ENCODE peak calls at places on chromosomes 2 and 18, in ten cellular contexts. F is IMR-90; H is mesenchymal stem cell; S is osteoblast; X is GM12878; E is transverse colon; T is lower lobe of right lung; N is tibial artery; J is small intestine; K is CD8-positive, alpha-beta T cell. B is an unnamed sample. For H3K27me3 and H3K36me3, the result is how much of the 10 kb centered on the place peaks cover.

GRCh38 chr2:160062283-160063005 is at the start of gene PLA2R1:
- DNase-seq in T (peak), H (peak), K (no peak), E (peak), F (peak), N (peak), S (peak), X (no peak), J (peak), B (no peak)

GRCh38 chr18:3213231-3214059 is 6.3 kb downstream of the MYOM1 start:
- DNase-seq in J (peak), F (no peak), X (no peak), E (no peak), N (no peak), K (no peak), T (no peak), H (peak), S (no peak), B (peak)

GRCh38 chr2:236343400-236344161 is 79.4 kb upstream of the ASB18 start:
- DNase-seq in F (peak), K (no peak), X (peak), N (no peak), T (no peak), J (peak), E (peak), H (peak), S (peak), B (peak)

GRCh38 chr2:61149074-61149473 is 12.9 kb upstream of the C2orf74 start:
- DNase-seq in T (no peak), H (no peak), E (no peak), X (no peak), F (no peak), N (no peak), S (no peak), J (no peak), K (no peak), B (no peak)

GRCh38 chr18:9091066-9091476 is 11.4 kb upstream of the NDUFV2 start:
- DNase-seq in F (no peak), K (no peak), J (no peak), T (no peak), X (no peak), E (no peak), H (no peak), N (no peak), S (no peak), B (no peak)

GRCh38 chr2:105371156-105371555 is 27.7 kb downstream of the FHL2 start:
- DNase-seq in X (no peak), T (no peak), H (no peak), J (no peak), E (no peak), S (no peak), N (no peak), F (no peak), K (no peak), B (no peak)

GRCh38 chr2:28716265-28716865 is 35.3 kb upstream of the PPP1CB start:
- DNase-seq in J (peak), S (peak), X (peak), N (peak), H (peak), K (no peak), F (peak), T (no peak), E (peak), B (peak)

GRCh38 chr2:196453613-196454047 is 185.9 kb upstream of the CCDC150 start:
- DNase-seq in E (peak), S (peak), J (peak), N (no peak), K (no peak), T (no peak), F (peak), H (peak), X (peak), B (peak)

GRCh38 chr2:239629936-239630617 is 229.3 kb upstream of the HDAC4 start:
- DNase-seq in H (no peak), X (no peak), E (no peak), N (no peak), K (no peak), T (no peak), F (no peak), S (no peak), J (no peak), B (no peak)

GRCh38 chr2:239626971-239627598 is 226.3 kb upstream of the HDAC4 start:
- DNase-seq in H (no peak), T (no peak), E (no peak), K (no peak), S (no peak), F (no peak), J (no peak), X (no peak), N (no peak), B (no peak)

GRCh38 chr2:239634769-239635168 is 233.9 kb upstream of the HDAC4 start:
- DNase-seq in S (no peak), X (no peak), N (no peak), K (no peak), J (no peak), E (no peak), F (no peak), H (no peak), T (no peak), B (no peak)

GRCh38 chr2:239625913-239626734 is 225.3 kb upstream of the HDAC4 start:
- DNase-seq in E (no peak), K (no peak), S (no peak), J (no peak), X (no peak), H (no peak), F (no peak), T (no peak), N (no peak), B (no peak)

GRCh38 chr2:239630618-239631286 is 229.9 kb upstream of the HDAC4 start:
- DNase-seq in E (no peak), T (no peak), H (no peak), X (no peak), F (peak), S (peak), N (no peak), J (no peak), K (no peak), B (peak)
- H3K27ac ChIP-seq in E (no peak), T (no peak), H (no peak), X (no peak), F (no peak), S (no peak), N (no peak), J (no peak), K (no peak), B (no peak)

DNA sequence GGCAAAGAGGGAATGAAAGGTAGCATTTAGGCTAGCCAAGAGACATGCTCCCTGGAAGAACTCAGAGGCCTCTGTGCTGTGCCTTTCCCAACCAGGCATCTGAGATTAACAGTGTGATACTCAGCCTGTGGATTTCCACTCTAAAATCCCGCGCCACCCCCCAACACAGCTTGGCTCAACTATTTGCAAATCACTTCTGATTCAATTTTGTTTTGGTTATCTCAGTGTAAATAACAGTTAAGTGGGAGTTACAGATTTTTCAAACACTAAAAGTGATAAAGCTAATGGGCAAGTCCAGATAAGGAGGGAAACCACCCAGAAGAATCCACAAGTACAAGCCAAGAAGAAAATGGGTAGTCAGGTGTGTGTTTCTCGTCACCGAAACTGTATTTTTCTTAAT is 1.4 kb upstream of the NRP2 start:
- DNase-seq in K (no peak), N (no peak), H (peak), T (no peak), X (no peak), F (no peak), J (no peak), E (no peak), S (no peak), B (no peak)
- H3K27me3 ChIP-seq in K (under half), N (under half), H (under half), T (under half), X (under half), F (under half), J (under half), E (under half), S (under half), B (under half)

DNA sequence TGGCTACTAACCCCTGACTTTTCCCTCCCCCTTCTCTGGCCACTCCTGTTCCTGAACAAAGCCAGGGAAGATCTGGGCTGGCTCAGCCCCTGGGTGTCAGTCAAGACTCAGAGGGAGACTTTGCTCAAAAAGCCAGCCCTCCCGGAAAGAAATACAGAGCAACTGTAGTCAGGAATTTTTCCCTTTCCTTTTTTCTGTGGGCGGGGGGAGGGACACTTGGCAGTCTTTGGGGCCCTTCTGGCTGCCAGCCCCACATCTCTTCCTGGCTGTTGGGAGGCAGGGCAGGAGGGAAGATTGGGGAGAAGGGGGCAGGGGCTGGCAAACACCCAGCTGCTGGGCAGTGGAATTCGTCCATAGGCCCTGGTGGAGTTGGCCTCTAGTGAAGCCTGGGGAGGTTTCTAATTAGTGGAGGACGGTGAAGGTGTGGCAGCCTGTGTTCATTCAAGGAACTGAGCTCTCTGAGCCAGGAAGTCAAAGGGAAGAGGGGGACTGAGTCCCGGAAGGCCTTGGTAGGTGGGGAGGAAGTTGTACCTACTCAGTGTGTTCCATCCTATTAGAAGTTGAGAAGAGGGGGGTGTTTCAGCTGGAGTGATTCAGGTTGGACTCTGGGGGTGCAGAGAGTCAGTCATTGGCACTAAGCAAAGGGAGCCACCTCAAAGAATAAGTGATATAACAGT is 10.9 kb downstream of the IGFBP2 start:
- DNase-seq in J (no peak), X (no peak), S (peak), E (no peak), K (no peak), H (no peak), F (peak), N (no peak), T (no peak), B (no peak)
- H3K36me3 ChIP-seq in J (under half), X (under half), S (under half), E (under half), K (under half), H (under half), F (under half), N (under half), T (under half), B (under half)

GRCh38 chr2:40325111-40325510 is 126.8 kb downstream of the SLC8A1 start:
- DNase-seq in T (no peak), X (no peak), F (no peak), N (no peak), K (no peak), E (no peak), J (no peak), H (no peak), S (no peak), B (no peak)

GRCh38 chr2:40332096-40332826 is 119.6 kb downstream of the SLC8A1 start:
- DNase-seq in J (no peak), K (no peak), E (no peak), F (peak), T (peak), N (no peak), X (no peak), H (peak), S (peak), B (peak)

GRCh38 chr2:40330086-40330485 is 121.8 kb downstream of the SLC8A1 start:
- DNase-seq in S (no peak), H (no peak), E (no peak), T (no peak), F (no peak), K (no peak), X (no peak), J (no peak), N (no peak), B (no peak)

DNA sequence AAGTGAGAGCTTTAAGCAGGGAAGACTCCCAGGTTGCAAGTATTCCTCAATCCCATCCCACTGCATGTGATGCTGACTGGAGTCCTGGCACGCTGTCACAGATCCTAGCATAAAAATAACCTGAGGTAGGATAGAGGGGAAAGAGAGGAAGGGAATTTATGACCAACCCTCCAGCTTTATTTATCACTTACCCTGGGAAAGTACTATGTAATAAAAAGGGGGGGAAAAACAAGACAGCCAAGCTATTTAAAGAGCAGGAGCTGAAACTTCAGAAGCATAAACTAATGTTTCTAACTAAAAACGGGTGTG is 122.2 kb downstream of the SLC8A1 start:
- DNase-seq in H (no peak), S (no peak), X (no peak), F (no peak), T (no peak), K (no peak), J (no peak), N (no peak), E (peak), B (no peak)
- H3K27ac ChIP-seq in H (no peak), S (no peak), X (no peak), F (no peak), T (no peak), K (no peak), J (no peak), N (peak), E (peak), B (no peak)

GRCh38 chr2:85751300-85751575 is 2.6 kb upstream of the ATOH8 start:
- DNase-seq in T (no peak), E (no peak), K (no peak), X (no peak), F (no peak), J (no peak), N (no peak), H (no peak), S (peak), B (no peak)
- H3K27me3 ChIP-seq in T (under half), E (under half), K (under half), X (under half), F (under half), J (under half), N (under half), H (under half), S (under half), B (under half)

DNA sequence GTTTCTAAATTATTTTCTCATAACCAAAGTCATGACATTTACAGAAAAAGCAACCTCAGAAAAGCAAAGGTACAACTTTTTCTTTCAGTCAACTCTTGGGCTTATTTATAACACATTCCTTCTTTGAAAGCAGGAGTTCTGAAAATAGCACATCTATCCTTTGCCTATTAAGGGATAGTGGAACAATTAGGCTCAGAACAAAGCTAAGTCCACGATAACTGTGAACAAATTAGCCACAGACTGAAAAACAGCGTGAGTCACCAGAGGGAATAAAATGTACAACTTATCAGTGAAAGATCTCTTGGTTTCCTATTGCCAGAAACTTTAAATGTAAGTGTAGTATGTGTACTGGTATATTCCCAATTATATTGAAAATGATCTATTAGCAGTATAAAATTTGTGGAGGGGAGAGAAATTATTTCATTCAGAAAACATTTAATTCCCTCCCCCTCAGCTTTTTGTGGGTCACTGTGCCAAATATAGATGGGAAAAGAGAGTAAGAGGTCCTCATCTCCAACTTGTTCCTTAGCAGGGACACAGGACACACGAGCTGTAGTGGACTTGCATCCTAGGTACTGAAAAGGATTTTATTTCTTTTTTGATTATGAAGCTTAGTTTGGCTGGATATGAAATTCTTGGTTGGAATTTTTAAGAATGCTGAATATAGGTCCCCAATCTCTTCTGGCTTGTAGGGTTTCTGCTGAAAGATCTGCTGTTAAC is 15.4 kb upstream of the MATN3 start:
- DNase-seq in T (no peak), H (peak), E (no peak), N (no peak), S (no peak), J (peak), X (no peak), K (no peak), F (no peak), B (no peak)
- H3K36me3 ChIP-seq in T (under half), H (half or more), E (under half), N (under half), S (under half), J (under half), X (under half), K (under half), F (under half), B (under half)

GRCh38 chr18:22210331-22210754 is 41.0 kb downstream of the GATA6 start:
- DNase-seq in E (no peak), K (no peak), F (peak), J (peak), H (peak), S (peak), T (no peak), X (no peak), N (no peak), B (peak)
- H3K27ac ChIP-seq in E (no peak), K (no peak), F (no peak), J (peak), H (peak), S (peak), T (no peak), X (no peak), N (peak), B (no peak)

DNA sequence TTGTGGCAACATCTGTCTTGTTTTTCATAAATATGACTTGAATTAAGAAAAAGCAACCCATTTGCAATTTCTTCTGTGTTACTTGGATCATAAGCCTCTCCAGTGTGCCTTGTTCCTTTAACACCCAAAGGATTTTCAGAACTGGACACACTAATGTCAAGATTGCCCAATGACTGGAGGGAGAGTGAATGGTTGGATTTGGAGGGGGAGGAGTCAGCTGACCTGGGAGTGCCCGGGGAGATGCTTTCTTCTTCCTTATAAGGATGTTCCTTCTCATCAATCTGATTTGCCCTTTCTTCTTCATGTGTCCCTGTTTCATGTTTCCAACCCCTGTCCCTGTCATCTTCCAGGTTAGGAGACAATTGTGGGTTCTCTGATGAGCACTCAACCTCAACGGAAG is 48.8 kb downstream of the ALPK2 start:
- DNase-seq in S (no peak), F (peak), E (no peak), H (peak), N (no peak), J (no peak), K (no peak), T (no peak), X (no peak), B (no peak)
- H3K27me3 ChIP-seq in S (under half), F (under half), E (under half), H (under half), N (under half), J (under half), K (under half), T (under half), X (under half), B (under half)

B was measured in brain microvascular endothelial cell.